ENCODE peak calls at places on chromosomes 1 and 21, in six cellular contexts. One of them, this sample, is unnamed.

GRCh38 chr1:47477595-47478080 is 39.8 kb downstream of the FOXD2 start:
- DNase-seq in NCI-H69: no peak
- DNase-seq in NB4: no peak
- DNase-seq in stimulated activated CD4-positive, alpha-beta T cell treated with anti-CD3 and anti-CD28 coated beads, TNF-alpha, amount 100 ng/mL, for 4 hours: no peak
- DNase-seq in stimulated activated CD8-positive, alpha-beta memory T cell treated with anti-CD3 and anti-CD28 coated beads, Interleukin-15, amount 100 ng/mL, for 4 hours: no peak
- DNase-seq in activated T-cell treated with anti-CD3 and anti-CD28 coated beads, Interleukin-2, amount 50 U/mL, for 4 hours: no peak
- DNase-seq in this sample: no peak

GRCh38 chr1:213650603-213651002 is 337.2 kb upstream of the PROX1 start:
- DNase-seq in NB4: no peak
- DNase-seq in stimulated activated CD8-positive, alpha-beta memory T cell treated with anti-CD3 and anti-CD28 coated beads, Interleukin-15, amount 100 ng/mL, for 4 hours: no peak
- DNase-seq in activated T-cell treated with anti-CD3 and anti-CD28 coated beads, Interleukin-2, amount 50 U/mL, for 4 hours: no peak
- DNase-seq in stimulated activated CD4-positive, alpha-beta T cell treated with anti-CD3 and anti-CD28 coated beads, TNF-alpha, amount 100 ng/mL, for 4 hours: no peak
- DNase-seq in NCI-H69: no peak
- DNase-seq in this sample: no peak

GRCh38 chr21:46120301-46121285 is 22.7 kb downstream of the COL6A2 start:
- DNase-seq in NB4: no peak
- DNase-seq in stimulated activated CD4-positive, alpha-beta T cell treated with anti-CD3 and anti-CD28 coated beads, TNF-alpha, amount 100 ng/mL, for 4 hours: no peak
- DNase-seq in activated T-cell treated with anti-CD3 and anti-CD28 coated beads, Interleukin-2, amount 50 U/mL, for 4 hours: peak; percentile 3
- DNase-seq in stimulated activated CD8-positive, alpha-beta memory T cell treated with anti-CD3 and anti-CD28 coated beads, Interleukin-15, amount 100 ng/mL, for 4 hours: no peak
- DNase-seq in NCI-H69: no peak
- DNase-seq in this sample: no peak

GRCh38 chr1:246460411-246460810 is 46.7 kb downstream of the SMYD3 start:
- DNase-seq in NB4: no peak
- DNase-seq in activated T-cell treated with anti-CD3 and anti-CD28 coated beads, Interleukin-2, amount 50 U/mL, for 4 hours: no peak
- DNase-seq in NCI-H69: no peak
- DNase-seq in stimulated activated CD8-positive, alpha-beta memory T cell treated with anti-CD3 and anti-CD28 coated beads, Interleukin-15, amount 100 ng/mL, for 4 hours: no peak
- DNase-seq in stimulated activated CD4-positive, alpha-beta T cell treated with anti-CD3 and anti-CD28 coated beads, TNF-alpha, amount 100 ng/mL, for 4 hours: no peak
- DNase-seq in this sample: no peak

GRCh38 chr1:2974701-2975301 is 46.5 kb upstream of the ACTRT2 start:
- DNase-seq in stimulated activated CD8-positive, alpha-beta memory T cell treated with anti-CD3 and anti-CD28 coated beads, Interleukin-15, amount 100 ng/mL, for 4 hours: no peak
- DNase-seq in stimulated activated CD4-positive, alpha-beta T cell treated with anti-CD3 and anti-CD28 coated beads, TNF-alpha, amount 100 ng/mL, for 4 hours: no peak
- DNase-seq in activated T-cell treated with anti-CD3 and anti-CD28 coated beads, Interleukin-2, amount 50 U/mL, for 4 hours: no peak
- DNase-seq in NCI-H69: no peak
- DNase-seq in NB4: no peak
- DNase-seq in this sample: no peak

GRCh38 chr1:45010855-45011811 is at the start of gene HECTD3:
- DNase-seq in stimulated activated CD8-positive, alpha-beta memory T cell treated with anti-CD3 and anti-CD28 coated beads, Interleukin-15, amount 100 ng/mL, for 4 hours: no peak
- DNase-seq in NB4: peak; percentile 84
- DNase-seq in stimulated activated CD4-positive, alpha-beta T cell treated with anti-CD3 and anti-CD28 coated beads, TNF-alpha, amount 100 ng/mL, for 4 hours: peak; percentile 44
- DNase-seq in NCI-H69: peak; percentile 83
- DNase-seq in activated T-cell treated with anti-CD3 and anti-CD28 coated beads, Interleukin-2, amount 50 U/mL, for 4 hours: peak; percentile 57
- DNase-seq in this sample: peak; percentile 50

GRCh38 chr1:115545791-115546733 is 95.7 kb upstream of the VANGL1 start:
- DNase-seq in NB4: peak; percentile 14
- DNase-seq in activated T-cell treated with anti-CD3 and anti-CD28 coated beads, Interleukin-2, amount 50 U/mL, for 4 hours: no peak
- DNase-seq in NCI-H69: peak; percentile 21
- DNase-seq in stimulated activated CD4-positive, alpha-beta T cell treated with anti-CD3 and anti-CD28 coated beads, TNF-alpha, amount 100 ng/mL, for 4 hours: no peak
- DNase-seq in stimulated activated CD8-positive, alpha-beta memory T cell treated with anti-CD3 and anti-CD28 coated beads, Interleukin-15, amount 100 ng/mL, for 4 hours: no peak
- DNase-seq in this sample: no peak

GRCh38 chr21:39562791-39563770 is 49.7 kb upstream of the B3GALT5 start:
- DNase-seq in stimulated activated CD4-positive, alpha-beta T cell treated with anti-CD3 and anti-CD28 coated beads, TNF-alpha, amount 100 ng/mL, for 4 hours: no peak
- DNase-seq in stimulated activated CD8-positive, alpha-beta memory T cell treated with anti-CD3 and anti-CD28 coated beads, Interleukin-15, amount 100 ng/mL, for 4 hours: no peak
- DNase-seq in activated T-cell treated with anti-CD3 and anti-CD28 coated beads, Interleukin-2, amount 50 U/mL, for 4 hours: no peak
- DNase-seq in NB4: no peak
- DNase-seq in NCI-H69: peak; percentile 89
- DNase-seq in this sample: no peak

GRCh38 chr1:119713538-119714456 is 2.1 kb downstream of the PHGDH start:
- DNase-seq in NB4: peak; percentile 47
- DNase-seq in activated T-cell treated with anti-CD3 and anti-CD28 coated beads, Interleukin-2, amount 50 U/mL, for 4 hours: no peak
- DNase-seq in stimulated activated CD8-positive, alpha-beta memory T cell treated with anti-CD3 and anti-CD28 coated beads, Interleukin-15, amount 100 ng/mL, for 4 hours: no peak
- DNase-seq in NCI-H69: peak; percentile 83
- DNase-seq in stimulated activated CD4-positive, alpha-beta T cell treated with anti-CD3 and anti-CD28 coated beads, TNF-alpha, amount 100 ng/mL, for 4 hours: no peak
- DNase-seq in this sample: no peak

This sample was measured in NCI-H2107.